ENCODE peak calls at places on chromosome 7, in four cellular contexts. One of them, this sample, is unnamed.

GRCh38 chr7:43303740-43304241 is 191.3 kb downstream of the HECW1 start:
- DNase-seq in SK-N-MC: no peak
- DNase-seq in HepG2: no peak
- DNase-seq in HCT116: peak; percentile 12
- DNase-seq in this sample: no peak

GRCh38 chr7:134083766-134084487 is 43.2 kb upstream of the LRGUK start:
- DNase-seq in SK-N-MC: no peak
- DNase-seq in HepG2: no peak
- DNase-seq in HCT116: no peak
- DNase-seq in this sample: no peak

GRCh38 chr7:94697671-94697994 is 41.7 kb upstream of the SGCE start:
- DNase-seq in SK-N-MC: no peak
- DNase-seq in HepG2: no peak
- DNase-seq in HCT116: no peak
- DNase-seq in this sample: no peak

GRCh38 chr7:20408467-20408826 is 77.7 kb downstream of the ITGB8 start:
- DNase-seq in SK-N-MC: peak; percentile 48
- DNase-seq in HepG2: no peak
- DNase-seq in HCT116: no peak
- DNase-seq in this sample: no peak

GRCh38 chr7:47947355-47947749 is 914 bp downstream of the PKD1L1 start:
- DNase-seq in SK-N-MC: no peak
- DNase-seq in HepG2: no peak
- DNase-seq in HCT116: no peak
- DNase-seq in this sample: no peak

GRCh38 chr7:85890244-85890811 is 703.5 kb upstream of the SEMA3D start:
- DNase-seq in SK-N-MC: peak; percentile 3
- DNase-seq in HepG2: peak; percentile 39
- DNase-seq in HCT116: peak; percentile 6
- DNase-seq in this sample: peak; percentile 28

GRCh38 chr7:46811529-46811928 is 770.4 kb downstream of the TNS3 start:
- DNase-seq in SK-N-MC: no peak
- DNase-seq in HepG2: no peak
- DNase-seq in HCT116: no peak
- DNase-seq in this sample: no peak

GRCh38 chr7:99899830-99900519 is 19.4 kb downstream of the TRIM4 start:
- DNase-seq in SK-N-MC: no peak
- DNase-seq in HepG2: no peak
- DNase-seq in HCT116: no peak
- DNase-seq in this sample: no peak

GRCh38 chr7:21616796-21617436 is 74.1 kb downstream of the DNAH11 start:
- DNase-seq in SK-N-MC: no peak
- DNase-seq in HepG2: no peak
- DNase-seq in HCT116: peak; percentile 56
- DNase-seq in this sample: peak; percentile 67

GRCh38 chr7:71793251-71793650 is 618.9 kb downstream of the CALN1 start:
- DNase-seq in SK-N-MC: no peak
- DNase-seq in HepG2: no peak
- DNase-seq in HCT116: no peak
- DNase-seq in this sample: no peak

GRCh38 chr7:1694981-1695511 is 25.0 kb downstream of the ELFN1 start:
- DNase-seq in SK-N-MC: no peak
- DNase-seq in HepG2: no peak
- DNase-seq in HCT116: no peak
- DNase-seq in this sample: no peak

GRCh38 chr7:6159097-6159483 is 113.3 kb downstream of the CYTH3 start:
- DNase-seq in SK-N-MC: no peak
- DNase-seq in HepG2: no peak
- DNase-seq in HCT116: no peak
- DNase-seq in this sample: no peak

GRCh38 chr7:13265271-13265670 is 577.8 kb downstream of the ARL4A start:
- DNase-seq in SK-N-MC: no peak
- DNase-seq in HepG2: no peak
- DNase-seq in HCT116: no peak
- DNase-seq in this sample: no peak

GRCh38 chr7:133742709-133743538 is 384.2 kb upstream of the LRGUK start:
- DNase-seq in SK-N-MC: no peak
- DNase-seq in HepG2: no peak
- DNase-seq in HCT116: no peak
- DNase-seq in this sample: peak; percentile 48

GRCh38 chr7:151409555-151410404 is at the start of gene WDR86:
- DNase-seq in SK-N-MC: no peak
- DNase-seq in HepG2: no peak
- DNase-seq in HCT116: no peak
- DNase-seq in this sample: no peak
- TF ChIP-seq EZH2 in SK-N-MC: no peak
- TF ChIP-seq EZH2 in HepG2: no peak
- TF ChIP-seq EZH2 in HCT116: no peak
- TF ChIP-seq EZH2 in this sample: peak; percentile 93

GRCh38 chr7:142100634-142101033 is 10.9 kb upstream of the MGAM2 start:
- DNase-seq in SK-N-MC: no peak
- DNase-seq in HepG2: no peak
- DNase-seq in HCT116: no peak
- DNase-seq in this sample: no peak

GRCh38 chr7:142097571-142097970 is 13.9 kb upstream of the MGAM2 start:
- DNase-seq in SK-N-MC: no peak
- DNase-seq in HepG2: peak; percentile 12
- DNase-seq in HCT116: no peak
- DNase-seq in this sample: no peak

GRCh38 chr7:142098004-142098403 is 13.5 kb upstream of the MGAM2 start:
- DNase-seq in SK-N-MC: no peak
- DNase-seq in HepG2: no peak
- DNase-seq in HCT116: no peak
- DNase-seq in this sample: no peak

GRCh38 chr7:142091957-142092356 is 19.6 kb upstream of the MGAM2 start:
- DNase-seq in SK-N-MC: no peak
- DNase-seq in HepG2: no peak
- DNase-seq in HCT116: no peak
- DNase-seq in this sample: no peak

GRCh38 chr7:142094861-142095260 is 16.7 kb upstream of the MGAM2 start:
- DNase-seq in SK-N-MC: no peak
- DNase-seq in HepG2: no peak
- DNase-seq in HCT116: no peak
- DNase-seq in this sample: no peak
- TF ChIP-seq POLR2AphosphoS5 in SK-N-MC: no peak
- TF ChIP-seq POLR2AphosphoS5 in HepG2: no peak
- TF ChIP-seq POLR2AphosphoS5 in HCT116: no peak
- TF ChIP-seq POLR2AphosphoS5 in this sample: no peak

DNA sequence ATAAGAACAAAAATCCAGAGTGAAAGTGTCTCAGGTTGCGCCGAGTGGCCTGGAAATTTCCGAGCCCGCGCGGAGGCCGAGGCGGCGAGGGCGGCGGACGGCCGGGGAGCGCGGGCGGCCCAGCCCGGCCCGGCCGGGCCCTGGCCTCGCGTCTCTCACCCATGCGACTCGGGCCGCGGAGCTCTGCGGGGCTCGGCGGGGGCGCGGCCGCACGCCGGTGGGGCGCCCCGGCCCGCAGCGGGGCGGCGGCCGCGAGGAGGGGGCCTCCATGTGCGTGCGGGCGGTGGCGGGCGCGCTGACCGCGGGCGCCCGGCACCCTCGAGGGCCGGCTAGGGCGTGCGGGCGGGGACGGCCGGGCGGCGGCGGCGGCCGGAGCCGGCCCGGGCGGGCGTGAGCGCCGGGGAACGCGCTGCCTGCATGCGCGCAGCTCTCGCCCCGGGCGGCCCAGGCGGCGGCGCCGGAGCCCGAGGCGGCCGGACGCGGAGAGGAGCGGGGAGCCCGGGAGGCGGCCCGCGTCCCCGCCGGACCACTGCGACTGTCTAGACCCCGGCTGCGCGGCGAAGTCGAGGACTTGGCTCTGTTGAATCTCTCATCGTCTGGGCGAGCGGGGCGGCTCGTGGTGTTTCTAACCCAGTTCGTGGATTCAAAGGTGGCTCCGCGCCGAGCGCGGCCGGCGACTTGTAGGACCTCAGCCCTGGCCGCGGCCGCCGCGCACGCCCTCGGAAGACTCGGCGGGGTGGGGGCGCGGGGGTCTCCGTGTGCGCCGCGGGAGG is at the start of gene EN2:
- DNase-seq in SK-N-MC: no peak
- DNase-seq in HepG2: no peak
- DNase-seq in HCT116: no peak
- DNase-seq in this sample: peak; percentile 6
- H3K4me3 ChIP-seq in SK-N-MC: peak within 1 kb of the TSS; percentile 98
- H3K4me3 ChIP-seq in HepG2: no peak within 1 kb of the TSS
- H3K4me3 ChIP-seq in HCT116: peak within 1 kb of the TSS; percentile 53
- H3K4me3 ChIP-seq in this sample: no peak within 1 kb of the TSS

GRCh38 chr7:105189859-105190492 is 176.0 kb downstream of the KMT2E start:
- DNase-seq in SK-N-MC: no peak
- DNase-seq in HepG2: no peak
- DNase-seq in HCT116: no peak
- DNase-seq in this sample: no peak

GRCh38 chr7:105188201-105188600 is 174.2 kb downstream of the KMT2E start:
- DNase-seq in SK-N-MC: no peak
- DNase-seq in HepG2: no peak
- DNase-seq in HCT116: no peak
- DNase-seq in this sample: no peak

GRCh38 chr7:105187302-105188169 is 173.5 kb downstream of the KMT2E start:
- DNase-seq in SK-N-MC: no peak
- DNase-seq in HepG2: no peak
- DNase-seq in HCT116: no peak
- DNase-seq in this sample: no peak

GRCh38 chr7:105180002-105180401 is 166.0 kb downstream of the KMT2E start:
- DNase-seq in SK-N-MC: no peak
- DNase-seq in HepG2: no peak
- DNase-seq in HCT116: no peak
- DNase-seq in this sample: no peak

DNA sequence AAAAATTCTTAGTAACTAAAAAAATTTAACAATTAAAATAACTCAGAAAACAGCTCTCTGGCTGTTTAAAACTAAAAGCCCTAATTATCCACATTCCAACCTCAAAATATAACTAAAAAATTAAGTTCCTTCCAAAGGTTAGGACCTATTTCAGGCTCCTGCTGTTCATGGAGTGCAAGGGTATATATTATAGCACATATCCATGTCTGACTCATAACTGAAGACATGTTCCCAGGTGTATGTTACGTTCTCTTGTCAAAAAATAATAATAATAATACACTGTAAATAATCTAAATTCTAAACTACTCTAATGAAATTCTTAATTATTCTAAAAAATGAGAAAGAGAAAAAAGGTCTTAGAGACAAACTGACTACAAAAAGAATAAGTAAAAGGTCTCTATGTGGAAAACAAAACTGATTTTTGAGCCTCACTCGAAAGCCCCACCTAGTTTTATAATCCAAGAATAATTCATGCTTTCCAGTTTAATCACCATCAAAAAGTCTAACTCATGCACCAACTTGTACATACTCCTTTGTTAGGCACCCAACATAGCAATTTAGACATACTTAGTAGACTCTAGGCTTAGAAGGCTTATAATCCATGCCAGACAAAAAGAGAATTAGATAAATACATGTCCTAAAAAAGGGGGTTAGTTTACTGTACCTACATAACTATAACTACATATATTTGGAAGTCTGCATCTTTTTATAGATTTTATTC is 171.4 kb downstream of the KMT2E start:
- DNase-seq in SK-N-MC: no peak
- DNase-seq in HepG2: no peak
- DNase-seq in HCT116: no peak
- DNase-seq in this sample: no peak
- TF ChIP-seq EZH2 in SK-N-MC: no peak
- TF ChIP-seq EZH2 in HepG2: no peak
- TF ChIP-seq EZH2 in HCT116: no peak
- TF ChIP-seq EZH2 in this sample: no peak

GRCh38 chr7:26398436-26399308 is 107.0 kb downstream of the SNX10 start:
- DNase-seq in SK-N-MC: no peak
- DNase-seq in HepG2: no peak
- DNase-seq in HCT116: no peak
- DNase-seq in this sample: peak; percentile 79
- TF ChIP-seq POLR2AphosphoS5 in SK-N-MC: no peak
- TF ChIP-seq POLR2AphosphoS5 in HepG2: no peak
- TF ChIP-seq POLR2AphosphoS5 in HCT116: peak; percentile 40
- TF ChIP-seq POLR2AphosphoS5 in this sample: peak; percentile 72

This sample was measured in endothelial cell of umbilical vein.